ENCODE peak calls at places on chromosomes 6 and 20, in four cellular contexts. O, H, Z and I are unnamed samples.
A peak's percentile ranks its signal among the peaks of the same experiment; 100 is the strongest.

GRCh38 chr6:90538651-90539050 is 48.2 kb downstream of the MAP3K7 start:
- DNase-seq in O (no peak), H (peak; percentile 58), Z (no peak), I (no peak)

GRCh38 chr6:151679081-151679480 is 128.4 kb upstream of the ESR1 start:
- DNase-seq in O (peak; percentile 38), H (no peak), Z (no peak), I (no peak)

GRCh38 chr6:19327246-19327645 is 509.9 kb upstream of the ID4 start:
- DNase-seq in O (no peak), H (no peak), Z (no peak), I (no peak)

GRCh38 chr6:43972915-43973304 is 154.3 kb downstream of the MRPL14 start:
- DNase-seq in O (peak; percentile 87), H (peak; percentile 81), Z (no peak), I (peak; percentile 85)

GRCh38 chr6:140320799-140321099 is 946.3 kb upstream of the CITED2 start:
- DNase-seq in O (no peak), H (no peak), Z (no peak), I (no peak)

GRCh38 chr6:142680308-142680707 is 264.7 kb downstream of the HIVEP2 start:
- DNase-seq in O (no peak), H (no peak), Z (no peak), I (no peak)

GRCh38 chr6:7910654-7911344 is at the start of gene TXNDC5:
- DNase-seq in O (peak; percentile 86), H (peak; percentile 84), Z (peak; percentile 60), I (peak; percentile 93)

GRCh38 chr6:43842964-43843645 is 73.1 kb downstream of the VEGFA start:
- DNase-seq in O (no peak), H (no peak), Z (no peak), I (no peak)

GRCh38 chr6:44464527-44465310 is 77.2 kb downstream of the CDC5L start:
- DNase-seq in O (no peak), H (no peak), Z (peak; percentile 51), I (peak; percentile 74)

GRCh38 chr6:1395496-1395895 is 6.1 kb downstream of the FOXF2 start:
- DNase-seq in O (no peak), H (no peak), Z (no peak), I (no peak)

GRCh38 chr20:43040427-43040826 is 149.3 kb downstream of the PTPRT start:
- DNase-seq in O (no peak), H (no peak), Z (peak; percentile 33), I (no peak)

GRCh38 chr6:163395786-163396185 is 18.7 kb upstream of the QKI start:
- DNase-seq in O (no peak), H (no peak), Z (no peak), I (no peak)

GRCh38 chr6:145882121-145882531 is 67.5 kb upstream of the FBXO30 start:
- DNase-seq in O (no peak), H (no peak), Z (no peak), I (no peak)

GRCh38 chr6:158703840-158704822 is 54.3 kb downstream of the SYTL3 start:
- DNase-seq in O (peak; percentile 85), H (peak; percentile 83), Z (peak; percentile 64), I (peak; percentile 93)

GRCh38 chr20:45611054-45611453 is 18.5 kb upstream of the WFDC10A start:
- DNase-seq in O (no peak), H (no peak), Z (no peak), I (no peak)

GRCh38 chr6:3280866-3281465 is 22.2 kb downstream of the PSMG4 start:
- DNase-seq in O (no peak), H (no peak), Z (no peak), I (peak; percentile 48)

GRCh38 chr6:154169193-154169847 is 130.3 kb downstream of the OPRM1 start:
- DNase-seq in O (no peak), H (no peak), Z (no peak), I (peak; percentile 70)

GRCh38 chr20:23492292-23492691 is 1.4 kb downstream of the CST8 start:
- DNase-seq in O (no peak), H (no peak), Z (no peak), I (no peak)

DNA sequence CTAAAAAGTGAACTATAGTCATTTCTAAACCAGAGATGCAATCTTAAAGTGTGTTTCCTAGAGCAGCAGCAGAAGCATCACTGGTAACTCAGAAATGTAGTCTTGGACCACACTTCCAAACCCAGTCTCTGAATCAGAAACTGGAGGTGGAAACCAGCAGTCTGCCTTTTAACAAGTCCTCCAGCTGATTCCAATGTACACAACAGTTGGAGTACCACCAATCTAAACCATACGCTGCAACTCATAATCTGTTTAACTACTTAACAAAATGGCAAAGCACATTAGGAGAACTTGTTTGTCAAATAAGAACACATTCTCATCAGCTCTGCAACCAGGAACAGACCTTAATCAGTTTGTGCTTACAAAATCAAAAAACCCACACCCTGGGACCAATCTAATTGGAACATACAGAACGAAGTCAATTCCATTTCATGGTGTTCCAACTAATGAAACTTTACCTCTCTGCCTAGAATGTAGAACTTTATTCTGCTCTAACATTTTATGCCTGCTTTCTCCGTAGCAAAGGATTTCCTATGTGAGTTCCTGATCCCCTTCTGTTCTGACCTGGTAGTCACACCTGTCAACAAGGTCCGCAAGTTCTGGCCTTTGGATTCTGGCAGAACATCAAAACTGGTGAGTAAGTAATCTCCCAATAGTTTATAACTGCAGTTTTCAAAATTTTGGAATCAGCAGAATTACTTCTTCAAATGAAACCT is 390.4 kb downstream of the HTR1B start:
- DNase-seq in O (no peak), H (no peak), Z (no peak), I (no peak)
- TF ChIP-seq CTCF in O (no peak), H (no peak), Z (no peak), I (no peak)

DNA sequence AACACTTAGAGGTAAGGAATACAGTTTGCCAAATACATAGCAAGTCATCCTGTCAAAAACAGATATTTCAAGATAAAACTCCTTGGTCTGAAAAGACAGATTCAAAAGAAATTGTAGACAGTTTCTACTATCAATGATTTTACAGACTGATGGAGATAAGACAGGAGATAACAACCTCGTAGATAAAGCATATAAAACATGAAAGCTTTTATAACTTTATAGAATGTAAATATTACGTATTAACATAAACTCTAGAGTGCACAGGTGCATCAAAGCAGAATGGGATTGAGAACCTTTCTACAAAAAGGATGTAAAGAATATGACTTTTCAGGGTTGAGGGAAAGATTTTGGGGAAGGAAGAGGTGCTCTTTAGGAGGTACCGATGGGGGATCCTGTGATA is 158.0 kb upstream of the CENPW start:
- DNase-seq in O (no peak), H (no peak), Z (no peak), I (no peak)
- H3K27ac ChIP-seq in O (no peak overlapping the region), H (no peak overlapping the region), Z (no peak overlapping the region), I (no peak overlapping the region)

GRCh38 chr6:21185849-21186478 is 407.6 kb upstream of the SOX4 start:
- DNase-seq in O (no peak), H (no peak), Z (no peak), I (no peak)
- H3K4me3 ChIP-seq in O (no peak overlapping the region), H (no peak overlapping the region), Z (no peak overlapping the region), I (no peak overlapping the region)

GRCh38 chr6:166304106-166304505 is 4.1 kb downstream of the PRR18 start:
- DNase-seq in O (no peak), H (no peak), Z (no peak), I (no peak)
- TF ChIP-seq CTCF in O (no peak), H (no peak), Z (peak; percentile 3), I (no peak)

DNA sequence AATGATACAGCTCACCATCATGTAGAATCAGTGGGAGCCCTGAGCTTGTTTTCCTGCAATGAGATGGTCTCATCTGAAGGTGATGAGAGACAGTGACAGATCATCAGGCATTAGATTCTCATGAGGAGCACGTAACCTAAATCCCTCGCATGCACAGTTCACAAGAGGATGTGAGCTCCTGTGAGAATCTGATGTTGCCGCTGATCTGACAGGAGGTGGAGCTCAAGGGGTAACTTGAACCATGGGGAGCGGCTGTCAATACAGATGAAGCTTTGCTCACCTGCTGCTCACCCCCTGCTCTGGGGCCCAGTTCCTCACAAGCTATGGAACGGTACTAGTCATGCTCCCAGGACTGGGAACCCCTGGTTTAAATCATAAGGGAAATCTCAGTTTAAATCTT is 89.2 kb downstream of the THBS2 start:
- DNase-seq in O (no peak), H (peak; percentile 23), Z (no peak), I (no peak)
- H3K27ac ChIP-seq in O (no peak overlapping the region), H (no peak overlapping the region), Z (no peak overlapping the region), I (no peak overlapping the region)

DNA sequence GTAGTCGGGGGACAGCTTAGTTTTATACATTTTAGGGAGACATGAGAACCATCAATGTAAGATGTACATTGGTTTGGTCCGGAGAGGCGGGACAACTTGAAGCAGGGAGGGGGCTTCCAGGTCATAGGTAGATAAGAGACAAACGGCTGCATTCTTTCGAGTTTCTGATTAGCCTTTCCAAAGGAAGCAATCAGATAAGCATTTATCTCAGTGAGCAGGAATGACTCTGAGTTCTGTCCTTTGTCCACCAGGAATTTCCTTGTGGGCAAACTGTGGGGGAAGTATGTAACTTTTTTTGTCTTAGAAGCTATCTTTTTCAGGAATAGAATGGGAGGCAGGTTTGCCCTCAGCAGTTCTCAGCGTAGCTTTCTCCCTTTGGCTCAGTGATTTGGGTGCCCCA is 1.4 kb downstream of the YTHDF1 start:
- DNase-seq in O (no peak), H (no peak), Z (no peak), I (no peak)
- H3K4me3 ChIP-seq in O (peak overlapping the region; percentile 94), H (peak overlapping the region; percentile 99), Z (peak overlapping the region; percentile 97), I (peak overlapping the region; percentile 91)

GRCh38 chr20:17568972-17569471 is 853 bp upstream of the DSTN start:
- DNase-seq in O (peak; percentile 87), H (peak; percentile 87), Z (peak; percentile 95), I (peak; percentile 90)

GRCh38 chr20:17566345-17566744 is 3.5 kb upstream of the DSTN start:
- DNase-seq in O (no peak), H (no peak), Z (no peak), I (no peak)

GRCh38 chr20:17570347-17571152 is 675 bp downstream of the DSTN start:
- DNase-seq in O (peak; percentile 37), H (peak; percentile 58), Z (peak; percentile 61), I (peak; percentile 83)

GRCh38 chr20:17569616-17570346 is at the start of gene DSTN:
- DNase-seq in O (peak; percentile 94), H (peak; percentile 95), Z (peak; percentile 90), I (peak; percentile 97)

GRCh38 chr20:17568045-17568788 is 1.7 kb upstream of the DSTN start:
- DNase-seq in O (no peak), H (no peak), Z (no peak), I (no peak)
- TF ChIP-seq CTCF in O (no peak), H (no peak), Z (no peak), I (no peak)

DNA sequence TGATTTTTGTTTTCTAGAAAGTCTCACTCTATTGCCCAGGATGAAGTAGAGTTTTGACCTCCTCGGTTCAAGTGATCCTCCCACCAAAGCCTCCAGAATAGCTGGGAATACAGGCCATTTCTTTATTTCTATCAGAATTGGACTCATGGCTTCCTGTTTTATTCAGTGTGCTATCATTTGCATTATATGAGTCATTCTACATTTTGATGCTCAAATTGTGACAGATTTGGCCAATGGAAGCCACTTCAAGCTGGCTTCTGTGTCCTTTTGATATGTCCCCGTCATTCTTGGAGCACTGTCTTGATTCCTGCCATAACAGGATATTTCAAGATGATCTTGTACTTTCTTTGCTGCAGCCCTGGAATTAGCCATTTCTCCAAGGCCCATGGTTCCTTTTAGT is 75.1 kb downstream of the CNBD2 start:
- DNase-seq in O (no peak), H (no peak), Z (no peak), I (no peak)
- H3K27ac ChIP-seq in O (no peak overlapping the region), H (no peak overlapping the region), Z (no peak overlapping the region), I (no peak overlapping the region)

GRCh38 chr20:2729791-2730190 is 37.2 kb downstream of the EBF4 start:
- DNase-seq in O (no peak), H (no peak), Z (no peak), I (no peak)
- H3K4me3 ChIP-seq in O (no peak overlapping the region), H (no peak overlapping the region), Z (no peak overlapping the region), I (no peak overlapping the region)